ENCODE peak calls at places on chromosomes 13 and 19, in seven cellular contexts. One of them, this sample, is unnamed.

GRCh38 chr19:17505218-17505617 is 6.2 kb upstream of the PGLS start:
- DNase-seq in coronary artery: no peak
- DNase-seq in body of pancreas: no peak
- DNase-seq in fibroblast of lung: no peak
- DNase-seq in psoas muscle: no peak
- DNase-seq in astrocyte: no peak
- DNase-seq in left lung: no peak
- DNase-seq in this sample: no peak

GRCh38 chr19:42269518-42270345 is 680 bp downstream of the CIC start:
- DNase-seq in left lung: peak; percentile 77
- DNase-seq in psoas muscle: peak; percentile 56
- DNase-seq in coronary artery: peak; percentile 75
- DNase-seq in astrocyte: no peak
- DNase-seq in fibroblast of lung: no peak
- DNase-seq in body of pancreas: no peak
- DNase-seq in this sample: no peak

GRCh38 chr19:56476671-56477428 is at the start of gene ZNF667:
- DNase-seq in psoas muscle: no peak
- DNase-seq in fibroblast of lung: peak; percentile 71
- DNase-seq in body of pancreas: peak; percentile 5
- DNase-seq in astrocyte: peak; percentile 62
- DNase-seq in left lung: peak; percentile 84
- DNase-seq in coronary artery: no peak
- DNase-seq in this sample: peak; percentile 75

GRCh38 chr13:114259974-114260373 is 21.4 kb upstream of the UPF3A start:
- DNase-seq in left lung: no peak
- DNase-seq in astrocyte: no peak
- DNase-seq in coronary artery: no peak
- DNase-seq in body of pancreas: peak; percentile 50
- DNase-seq in fibroblast of lung: no peak
- DNase-seq in psoas muscle: no peak
- DNase-seq in this sample: no peak

GRCh38 chr13:105412171-105412570 is 1123.3 kb downstream of the EFNB2 start:
- DNase-seq in left lung: no peak
- DNase-seq in coronary artery: no peak
- DNase-seq in psoas muscle: no peak
- DNase-seq in body of pancreas: no peak
- DNase-seq in astrocyte: no peak
- DNase-seq in fibroblast of lung: no peak
- DNase-seq in this sample: no peak

GRCh38 chr13:92074658-92075057 is 676.2 kb downstream of the GPC5 start:
- DNase-seq in coronary artery: no peak
- DNase-seq in psoas muscle: no peak
- DNase-seq in fibroblast of lung: no peak
- DNase-seq in left lung: no peak
- DNase-seq in body of pancreas: peak; percentile 35
- DNase-seq in astrocyte: no peak
- DNase-seq in this sample: no peak

GRCh38 chr13:48236528-48237353 is 3.7 kb downstream of the ITM2B start:
- DNase-seq in left lung: no peak
- DNase-seq in body of pancreas: no peak
- DNase-seq in astrocyte: no peak
- DNase-seq in fibroblast of lung: no peak
- DNase-seq in coronary artery: no peak
- DNase-seq in psoas muscle: no peak
- DNase-seq in this sample: no peak

GRCh38 chr13:42821437-42821836 is 40.1 kb downstream of the FAM216B start:
- DNase-seq in psoas muscle: no peak
- DNase-seq in body of pancreas: no peak
- DNase-seq in astrocyte: peak; percentile 70
- DNase-seq in coronary artery: no peak
- DNase-seq in left lung: no peak
- DNase-seq in fibroblast of lung: peak; percentile 75
- DNase-seq in this sample: no peak

GRCh38 chr13:112067871-112068305 is 939 bp downstream of the SOX1 start:
- DNase-seq in astrocyte: no peak
- DNase-seq in coronary artery: no peak
- DNase-seq in body of pancreas: no peak
- DNase-seq in psoas muscle: no peak
- DNase-seq in left lung: peak; percentile 75
- DNase-seq in fibroblast of lung: peak; percentile 14
- DNase-seq in this sample: no peak

GRCh38 chr13:78015782-78016181 is 97.2 kb upstream of the EDNRB start:
- DNase-seq in fibroblast of lung: no peak
- DNase-seq in psoas muscle: no peak
- DNase-seq in left lung: no peak
- DNase-seq in coronary artery: no peak
- DNase-seq in body of pancreas: no peak
- DNase-seq in astrocyte: no peak
- DNase-seq in this sample: no peak

GRCh38 chr13:98407575-98407974 is 169.3 kb downstream of the STK24 start:
- DNase-seq in coronary artery: peak; percentile 21
- DNase-seq in left lung: no peak
- DNase-seq in astrocyte: no peak
- DNase-seq in psoas muscle: no peak
- DNase-seq in body of pancreas: no peak
- DNase-seq in fibroblast of lung: no peak
- DNase-seq in this sample: no peak

GRCh38 chr13:44155422-44156293 is 218.0 kb upstream of the SERP2 start:
- DNase-seq in body of pancreas: peak; percentile 77
- DNase-seq in psoas muscle: peak; percentile 70
- DNase-seq in left lung: no peak
- DNase-seq in fibroblast of lung: peak; percentile 47
- DNase-seq in coronary artery: peak; percentile 82
- DNase-seq in astrocyte: no peak
- DNase-seq in this sample: no peak

GRCh38 chr19:18650048-18650435 is 13.2 kb downstream of the KLHL26 start:
- DNase-seq in coronary artery: peak; percentile 93
- DNase-seq in left lung: no peak
- DNase-seq in body of pancreas: peak; percentile 23
- DNase-seq in fibroblast of lung: no peak
- DNase-seq in astrocyte: no peak
- DNase-seq in psoas muscle: peak; percentile 85
- DNase-seq in this sample: no peak

GRCh38 chr13:59332966-59333365 is 830.8 kb downstream of the DIAPH3 start:
- DNase-seq in astrocyte: no peak
- DNase-seq in fibroblast of lung: no peak
- DNase-seq in left lung: no peak
- DNase-seq in psoas muscle: no peak
- DNase-seq in body of pancreas: peak; percentile 33
- DNase-seq in coronary artery: no peak
- DNase-seq in this sample: no peak

GRCh38 chr19:14147797-14148605 is 11.6 kb upstream of the ASF1B start:
- DNase-seq in astrocyte: peak; percentile 22
- DNase-seq in left lung: peak; percentile 88
- DNase-seq in body of pancreas: peak; percentile 77
- DNase-seq in psoas muscle: peak; percentile 84
- DNase-seq in fibroblast of lung: peak; percentile 41
- DNase-seq in coronary artery: no peak
- DNase-seq in this sample: peak; percentile 60

GRCh38 chr19:50266896-50267295 is 62.3 kb downstream of the KCNC3 start:
- DNase-seq in left lung: no peak
- DNase-seq in body of pancreas: peak; percentile 14
- DNase-seq in psoas muscle: no peak
- DNase-seq in coronary artery: no peak
- DNase-seq in fibroblast of lung: no peak
- DNase-seq in astrocyte: no peak
- DNase-seq in this sample: peak; percentile 39

GRCh38 chr19:4971816-4972495 is 3.0 kb downstream of the KDM4B start:
- DNase-seq in body of pancreas: no peak
- DNase-seq in psoas muscle: no peak
- DNase-seq in astrocyte: no peak
- DNase-seq in coronary artery: no peak
- DNase-seq in left lung: peak; percentile 55
- DNase-seq in fibroblast of lung: no peak
- DNase-seq in this sample: no peak
- H3K27ac ChIP-seq in body of pancreas: no peak overlapping the region
- H3K27ac ChIP-seq in psoas muscle: peak overlapping the region; percentile 71
- H3K27ac ChIP-seq in astrocyte: no peak overlapping the region
- H3K27ac ChIP-seq in coronary artery: no peak overlapping the region
- H3K27ac ChIP-seq in left lung: no peak overlapping the region
- H3K27ac ChIP-seq in fibroblast of lung: no peak overlapping the region
- H3K27ac ChIP-seq in this sample: no peak overlapping the region

GRCh38 chr13:99968521-99969367 is 2.8 kb downstream of the ZIC5 start:
- DNase-seq in left lung: peak; percentile 61
- DNase-seq in fibroblast of lung: no peak
- DNase-seq in body of pancreas: no peak
- DNase-seq in coronary artery: no peak
- DNase-seq in astrocyte: no peak
- DNase-seq in psoas muscle: no peak
- DNase-seq in this sample: no peak
- H3K27ac ChIP-seq in left lung: no peak overlapping the region
- H3K27ac ChIP-seq in fibroblast of lung: no peak overlapping the region
- H3K27ac ChIP-seq in body of pancreas: no peak overlapping the region
- H3K27ac ChIP-seq in coronary artery: no peak overlapping the region
- H3K27ac ChIP-seq in astrocyte: peak overlapping the region; percentile 58
- H3K27ac ChIP-seq in psoas muscle: no peak overlapping the region
- H3K27ac ChIP-seq in this sample: peak overlapping the region; percentile 64

DNA sequence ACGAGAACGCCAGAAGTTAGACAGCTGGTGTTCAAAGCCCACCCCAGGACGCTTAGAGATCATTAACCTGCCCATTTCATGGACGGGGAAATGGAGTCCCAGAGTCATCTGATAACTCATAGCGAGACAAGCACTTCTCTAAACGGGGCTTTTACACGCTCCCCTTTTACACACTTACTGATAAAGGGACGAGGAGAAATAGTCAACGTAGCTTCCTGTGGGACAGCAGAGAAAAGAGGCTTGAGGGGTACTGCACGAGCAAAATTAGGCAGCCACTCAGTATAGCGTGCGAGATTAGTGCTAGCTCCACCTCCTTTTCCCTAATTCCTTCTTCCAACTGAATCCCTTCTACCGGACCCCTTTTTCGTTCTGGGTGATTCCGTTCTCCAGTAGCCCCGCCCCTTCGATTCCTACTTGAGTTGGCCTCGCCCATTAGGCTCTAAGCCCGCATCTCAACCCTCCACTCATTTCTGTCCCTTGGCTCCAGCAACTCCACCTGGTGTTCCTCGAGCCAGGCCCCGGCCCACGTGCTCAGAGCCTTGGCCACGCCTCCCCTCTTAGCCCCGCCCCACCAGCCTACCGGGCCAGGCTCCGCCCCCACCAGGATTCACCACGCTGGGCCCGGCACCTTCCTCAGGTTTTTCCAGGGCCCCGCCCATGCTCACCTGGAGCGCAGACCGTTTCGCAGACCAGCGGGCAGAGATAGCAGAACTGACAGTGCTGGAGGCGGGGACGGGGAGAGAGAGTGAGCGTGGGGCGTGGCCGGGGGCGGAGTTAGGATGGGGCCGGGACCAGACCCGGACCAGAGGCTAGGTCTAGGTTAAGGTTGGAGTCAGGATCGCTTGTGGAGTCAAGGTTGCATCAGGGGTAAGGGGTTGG is 3.6 kb downstream of the HRC start:
- DNase-seq in fibroblast of lung: peak; percentile 30
- DNase-seq in coronary artery: no peak
- DNase-seq in body of pancreas: peak; percentile 97
- DNase-seq in left lung: peak; percentile 89
- DNase-seq in astrocyte: no peak
- DNase-seq in psoas muscle: peak; percentile 93
- DNase-seq in this sample: no peak
- H3K27ac ChIP-seq in fibroblast of lung: no peak overlapping the region
- H3K27ac ChIP-seq in coronary artery: peak overlapping the region; percentile 68
- H3K27ac ChIP-seq in body of pancreas: peak overlapping the region; percentile 14
- H3K27ac ChIP-seq in left lung: no peak overlapping the region
- H3K27ac ChIP-seq in astrocyte: no peak overlapping the region
- H3K27ac ChIP-seq in psoas muscle: peak overlapping the region; percentile 99
- H3K27ac ChIP-seq in this sample: no peak overlapping the region

GRCh38 chr13:29160862-29161261 is 340.7 kb downstream of the MTUS2 start:
- DNase-seq in psoas muscle: no peak
- DNase-seq in astrocyte: no peak
- DNase-seq in left lung: no peak
- DNase-seq in fibroblast of lung: no peak
- DNase-seq in body of pancreas: no peak
- DNase-seq in coronary artery: no peak
- DNase-seq in this sample: no peak
- H3K27ac ChIP-seq in psoas muscle: no peak overlapping the region
- H3K27ac ChIP-seq in astrocyte: no peak overlapping the region
- H3K27ac ChIP-seq in left lung: no peak overlapping the region
- H3K27ac ChIP-seq in fibroblast of lung: no peak overlapping the region
- H3K27ac ChIP-seq in body of pancreas: no peak overlapping the region
- H3K27ac ChIP-seq in coronary artery: no peak overlapping the region
- H3K27ac ChIP-seq in this sample: no peak overlapping the region

DNA sequence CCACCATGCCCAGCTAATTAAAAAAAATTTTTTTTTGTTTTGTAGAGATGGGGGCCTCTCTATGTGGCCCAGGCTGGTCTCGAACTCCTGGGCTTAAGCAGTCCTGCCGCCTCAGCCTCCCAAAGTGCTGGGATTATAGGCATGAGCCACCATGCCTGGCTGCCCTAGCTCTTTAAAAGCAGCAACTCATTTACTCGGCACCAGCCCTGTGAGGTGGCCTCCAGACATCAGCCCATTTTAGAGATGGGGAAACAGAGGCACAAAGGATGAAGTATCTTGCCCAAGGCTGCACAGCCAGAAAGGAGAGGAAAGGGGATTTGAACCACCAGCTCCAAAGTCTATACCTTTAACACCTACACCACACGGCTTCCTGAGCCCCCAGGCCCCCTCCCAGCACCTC is 312 bp downstream of the PRX start:
- DNase-seq in body of pancreas: no peak
- DNase-seq in coronary artery: no peak
- DNase-seq in fibroblast of lung: no peak
- DNase-seq in psoas muscle: no peak
- DNase-seq in left lung: no peak
- DNase-seq in astrocyte: no peak
- DNase-seq in this sample: no peak
- H3K27ac ChIP-seq in body of pancreas: no peak overlapping the region
- H3K27ac ChIP-seq in coronary artery: no peak overlapping the region
- H3K27ac ChIP-seq in fibroblast of lung: no peak overlapping the region
- H3K27ac ChIP-seq in psoas muscle: peak overlapping the region; percentile 92
- H3K27ac ChIP-seq in left lung: peak overlapping the region; percentile 55
- H3K27ac ChIP-seq in astrocyte: no peak overlapping the region
- H3K27ac ChIP-seq in this sample: no peak overlapping the region

GRCh38 chr19:46482645-46483044 is 11.3 kb upstream of the PNMA8A start:
- DNase-seq in coronary artery: no peak
- DNase-seq in body of pancreas: no peak
- DNase-seq in left lung: no peak
- DNase-seq in psoas muscle: no peak
- DNase-seq in astrocyte: peak; percentile 51
- DNase-seq in fibroblast of lung: peak; percentile 60
- DNase-seq in this sample: no peak

GRCh38 chr19:46481947-46482346 is 10.6 kb upstream of the PNMA8A start:
- DNase-seq in astrocyte: peak; percentile 60
- DNase-seq in psoas muscle: no peak
- DNase-seq in left lung: no peak
- DNase-seq in fibroblast of lung: peak; percentile 71
- DNase-seq in body of pancreas: no peak
- DNase-seq in coronary artery: no peak
- DNase-seq in this sample: no peak

GRCh38 chr19:46481187-46481586 is 9.8 kb upstream of the PNMA8A start:
- DNase-seq in fibroblast of lung: peak; percentile 69
- DNase-seq in astrocyte: peak; percentile 64
- DNase-seq in psoas muscle: no peak
- DNase-seq in left lung: no peak
- DNase-seq in body of pancreas: no peak
- DNase-seq in coronary artery: no peak
- DNase-seq in this sample: no peak

GRCh38 chr19:46478356-46478986 is 7.1 kb upstream of the PNMA8A start:
- DNase-seq in fibroblast of lung: peak; percentile 83
- DNase-seq in coronary artery: no peak
- DNase-seq in psoas muscle: no peak
- DNase-seq in astrocyte: peak; percentile 82
- DNase-seq in body of pancreas: no peak
- DNase-seq in left lung: no peak
- DNase-seq in this sample: no peak

GRCh38 chr19:46480409-46480808 is 9.0 kb upstream of the PNMA8A start:
- DNase-seq in left lung: no peak
- DNase-seq in fibroblast of lung: peak; percentile 80
- DNase-seq in body of pancreas: no peak
- DNase-seq in coronary artery: no peak
- DNase-seq in psoas muscle: peak; percentile 50
- DNase-seq in astrocyte: peak; percentile 73
- DNase-seq in this sample: no peak
- H3K27ac ChIP-seq in left lung: peak overlapping the region; percentile 73
- H3K27ac ChIP-seq in fibroblast of lung: peak overlapping the region; percentile 54
- H3K27ac ChIP-seq in body of pancreas: no peak overlapping the region
- H3K27ac ChIP-seq in coronary artery: peak overlapping the region; percentile 82
- H3K27ac ChIP-seq in psoas muscle: peak overlapping the region; percentile 41
- H3K27ac ChIP-seq in astrocyte: no peak overlapping the region
- H3K27ac ChIP-seq in this sample: no peak overlapping the region